ENCODE peak calls at places on chromosomes 6 and 20, in eight cellular contexts. Z, W, F, X, E, J, O and U are unnamed samples.

GRCh38 chr20:10652660-10653191 is 21.1 kb downstream of the JAG1 start:
- DNase-seq in O (peak; percentile 89), E (no peak), X (no peak), Z (no peak), J (peak; percentile 53), F (no peak), W (no peak), U (no peak)

GRCh38 chr20:24095753-24096152 is 107.2 kb upstream of the GGTLC1 start:
- DNase-seq in O (no peak), E (no peak), X (no peak), J (no peak), Z (no peak), F (no peak), W (no peak), U (no peak)

GRCh38 chr20:21514553-21515251 is 838 bp upstream of the NKX2-2 start:
- DNase-seq in E (no peak), W (peak; percentile 89), Z (no peak), F (no peak), J (no peak), O (no peak), X (no peak), U (peak; percentile 34)

GRCh38 chr6:138248011-138248410 is 29.7 kb upstream of the PBOV1 start:
- DNase-seq in W (no peak), O (no peak), X (no peak), J (no peak), E (no peak), Z (no peak), F (no peak), U (no peak)

GRCh38 chr6:130296854-130297253 is 69.0 kb upstream of the TMEM200A start:
- DNase-seq in J (no peak), E (no peak), O (peak; percentile 15), X (no peak), W (no peak), F (no peak), Z (no peak), U (no peak)

GRCh38 chr6:107576852-107577251 is 86.9 kb downstream of the SOBP start:
- DNase-seq in X (peak; percentile 0), Z (no peak), W (no peak), J (peak; percentile 50), O (no peak), F (no peak), E (no peak), U (no peak)

GRCh38 chr6:111087871-111088667 is 766 bp downstream of the SLC16A10 start:
- DNase-seq in E (no peak), W (peak; percentile 61), Z (no peak), J (peak; percentile 9), O (peak; percentile 63), X (no peak), F (peak; percentile 61), U (peak; percentile 53)

GRCh38 chr20:47125553-47126373 is 230.7 kb downstream of the ZMYND8 start:
- DNase-seq in J (no peak), Z (no peak), F (peak; percentile 15), E (no peak), O (no peak), X (no peak), W (no peak), U (no peak)

GRCh38 chr6:3876131-3876530 is 27.0 kb downstream of the FAM50B start:
- DNase-seq in F (no peak), Z (no peak), J (no peak), X (no peak), O (no peak), W (no peak), E (no peak), U (no peak)

GRCh38 chr20:25249198-25249931 is 1.5 kb downstream of the PYGB start:
- DNase-seq in X (no peak), Z (no peak), W (no peak), E (no peak), J (peak; percentile 30), F (no peak), O (no peak), U (peak; percentile 28)

GRCh38 chr20:43824699-43825402 is 89.8 kb upstream of the TOX2 start:
- DNase-seq in Z (no peak), W (peak; percentile 30), F (no peak), J (no peak), E (peak; percentile 51), O (peak; percentile 28), X (peak; percentile 12), U (peak; percentile 77)

GRCh38 chr6:135280375-135281136 is 99.4 kb downstream of the MYB start:
- DNase-seq in W (no peak), J (peak; percentile 53), Z (no peak), O (no peak), E (no peak), F (peak; percentile 96), X (no peak), U (peak; percentile 27)

GRCh38 chr20:62797671-62798532 is 1.6 kb downstream of the MRGBP start:
- DNase-seq in E (no peak), X (peak; percentile 57), F (no peak), W (no peak), J (no peak), O (no peak), Z (no peak), U (no peak)

DNA sequence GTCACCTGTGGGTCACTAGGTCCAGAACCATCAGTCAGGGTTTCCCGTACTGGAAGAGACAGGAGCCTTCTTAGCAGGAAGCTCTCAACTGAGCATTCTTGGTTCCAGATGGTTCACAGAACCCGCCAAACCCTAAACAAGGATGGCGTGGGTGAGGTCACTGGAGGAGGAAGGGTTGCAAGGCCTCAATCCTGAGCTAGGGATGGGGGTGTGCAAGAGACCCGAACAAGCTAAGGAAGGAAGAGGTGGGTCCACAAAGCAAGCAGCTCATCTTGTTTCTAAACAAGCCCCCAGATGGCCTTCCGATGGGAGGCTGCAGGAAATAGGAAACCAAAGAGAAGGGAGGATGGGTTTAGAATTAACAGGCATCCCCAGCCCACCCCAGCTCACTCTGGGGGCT is 92.7 kb downstream of the PREX1 start:
- DNase-seq in Z (no peak), E (no peak), J (no peak), W (no peak), X (no peak), F (no peak), O (no peak), U (no peak)
- TF ChIP-seq MAX in Z (no peak), E (no peak), J (no peak), W (no peak), X (no peak), F (no peak), O (no peak), U (no peak)

DNA sequence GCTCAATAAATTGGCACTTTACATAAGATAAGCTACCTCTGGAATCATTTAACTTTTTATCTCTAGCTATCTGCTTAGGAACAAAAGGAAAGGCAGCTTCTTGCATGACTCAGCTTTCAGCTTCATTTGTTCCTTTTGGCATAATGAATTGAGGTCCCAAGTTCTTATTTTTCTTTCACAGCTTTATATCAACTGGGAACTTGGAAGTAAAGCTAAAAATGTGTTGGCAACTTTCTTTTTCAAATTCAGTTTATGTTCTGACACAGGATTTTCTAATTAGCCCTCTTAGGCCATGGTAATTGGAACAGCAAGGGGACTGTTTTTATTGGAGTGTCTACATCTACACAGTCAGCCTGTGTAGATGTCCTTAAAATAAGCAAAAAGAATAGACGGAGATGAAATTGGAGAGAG is 55.2 kb upstream of the MRAP2 start:
- DNase-seq in W (no peak), X (no peak), Z (no peak), F (no peak), J (peak; percentile 62), O (no peak), E (no peak), U (no peak)
- TF ChIP-seq MAX in W (no peak), X (no peak), Z (no peak), F (no peak), J (no peak), O (no peak), E (no peak), U (no peak)

GRCh38 chr6:44286747-44287146 is 16.5 kb downstream of the TMEM151B start:
- DNase-seq in X (no peak), Z (no peak), F (no peak), J (no peak), O (no peak), E (no peak), W (no peak), U (no peak)

GRCh38 chr6:44284119-44284518 is 13.9 kb downstream of the TMEM151B start:
- DNase-seq in W (no peak), Z (no peak), J (no peak), E (no peak), O (no peak), F (no peak), X (no peak), U (no peak)

GRCh38 chr6:44284867-44285266 is 14.6 kb downstream of the TMEM151B start:
- DNase-seq in W (no peak), X (no peak), Z (no peak), E (no peak), O (no peak), F (no peak), J (no peak), U (no peak)

GRCh38 chr6:44286285-44286565 is 16.0 kb downstream of the TMEM151B start:
- DNase-seq in F (no peak), E (no peak), X (no peak), O (no peak), Z (no peak), J (no peak), W (no peak), U (no peak)

DNA sequence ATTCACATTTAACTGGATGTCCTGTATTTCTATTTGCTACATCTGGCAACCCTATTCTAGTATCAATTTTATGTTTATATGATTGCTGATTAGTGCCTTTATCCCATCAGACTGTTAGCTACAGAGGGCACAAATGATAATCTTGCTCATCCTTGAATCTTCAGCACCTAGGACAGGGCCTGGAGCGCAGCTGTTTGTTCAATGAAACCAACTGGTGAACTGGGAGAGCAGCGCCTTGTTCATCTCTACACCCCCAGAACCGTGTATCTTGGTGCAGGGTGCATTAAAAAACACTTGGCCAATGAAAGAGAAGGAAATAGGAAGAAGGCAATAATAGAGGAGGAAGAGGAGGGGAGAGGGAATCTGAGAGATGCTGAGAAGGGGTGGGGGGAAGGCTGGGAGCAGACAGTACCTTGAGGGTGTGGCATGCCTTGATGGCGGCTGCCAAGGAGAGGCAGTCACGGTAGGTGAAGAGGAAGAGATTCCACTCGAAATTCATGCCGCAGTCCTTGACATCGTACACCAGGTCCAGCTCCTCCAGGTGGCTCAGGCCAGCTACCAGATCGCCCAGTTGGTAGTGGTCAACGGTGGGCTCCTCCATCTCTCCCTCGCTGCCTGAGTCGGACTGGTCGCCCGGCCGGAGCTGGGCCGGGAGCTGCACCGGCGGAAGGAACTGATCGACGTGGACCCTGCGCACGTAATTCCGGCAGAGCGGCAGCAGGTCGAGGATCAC is 15.5 kb downstream of the TMEM151B start:
- DNase-seq in X (no peak), J (no peak), E (no peak), O (no peak), Z (peak; percentile 47), W (peak; percentile 57), F (peak; percentile 50), U (no peak)
- TF ChIP-seq MAX in X (no peak), J (no peak), E (no peak), O (no peak), Z (no peak), W (no peak), F (no peak), U (no peak)

DNA sequence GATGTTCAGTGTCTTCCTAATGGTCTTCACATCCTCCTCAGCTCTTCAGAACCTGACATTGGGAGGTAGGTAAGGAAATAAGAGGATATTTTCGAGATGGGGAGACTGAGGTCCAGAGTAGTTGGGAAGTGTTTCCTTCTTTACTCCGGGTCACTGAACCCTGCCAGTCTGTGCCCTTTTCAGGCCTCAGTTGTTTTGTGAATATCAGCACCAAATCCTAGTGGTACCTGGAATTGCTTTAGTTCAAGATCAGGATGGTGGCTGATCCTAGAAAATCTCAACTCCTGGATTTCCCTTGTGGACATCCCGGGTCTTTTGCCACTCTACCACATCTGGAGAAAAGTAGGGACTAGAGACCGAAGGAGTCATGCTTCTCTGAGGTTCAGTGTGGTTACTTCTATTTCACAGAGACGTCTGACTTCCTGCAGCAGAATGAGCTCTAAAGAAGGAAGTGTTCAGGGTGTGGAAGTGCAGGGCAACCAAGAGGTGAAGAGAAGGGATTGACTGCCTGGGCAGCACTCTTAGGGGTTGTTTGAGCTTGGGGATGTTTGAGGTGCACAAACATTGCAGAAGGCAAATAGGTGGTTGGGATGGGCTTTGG is 995 bp downstream of the STK4 start:
- DNase-seq in E (no peak), J (peak; percentile 14), X (no peak), F (peak; percentile 76), Z (no peak), W (no peak), O (peak; percentile 49), U (no peak)
- TF ChIP-seq MAX in E (no peak), J (no peak), X (no peak), F (peak; percentile 56), Z (no peak), W (no peak), O (no peak), U (no peak)